ENCODE peak calls at places on chromosome 6, in seven cellular contexts. N is fibroblast of pulmonary artery, U is BE2C, B is endothelial cell, G is A549, E is fibroblast of lung, T is dorsolateral prefrontal cortex. P is an unnamed sample.

GRCh38 chr6:75204959-75205775 is 686 bp downstream of the COL12A1 start:
- DNase-seq in N (peak), U (no peak), B (peak), G (peak), E (peak), T (no peak), P (peak)

GRCh38 chr6:159042003-159042823 is 2.6 kb downstream of the TAGAP start:
- DNase-seq in N (peak), U (peak), B (peak), G (peak), E (peak), T (peak), P (no peak)

GRCh38 chr6:52407467-52407866 is 12.7 kb upstream of the EFHC1 start:
- DNase-seq in N (peak), U (peak), B (peak), G (peak), E (peak), T (no peak), P (no peak)

GRCh38 chr6:112058243-112058642 is 4.3 kb downstream of the CCN6 start:
- DNase-seq in N (no peak), U (no peak), B (no peak), G (no peak), E (no peak), T (no peak), P (no peak)

GRCh38 chr6:99330159-99330558 is 19.3 kb downstream of the FAXC start:
- DNase-seq in N (peak), U (peak), B (peak), G (peak), E (peak), T (peak), P (no peak)

GRCh38 chr6:14197118-14197517 is 79.5 kb downstream of the CD83 start:
- DNase-seq in N (peak), U (no peak), B (no peak), G (no peak), E (no peak), T (no peak), P (no peak)

GRCh38 chr6:37648465-37649330 is 49.0 kb downstream of the MDGA1 start:
- DNase-seq in N (no peak), U (no peak), B (no peak), G (no peak), E (no peak), T (no peak), P (no peak)

GRCh38 chr6:41462980-41463930 is 82.9 kb upstream of the FOXP4 start:
- DNase-seq in N (peak), U (peak), B (peak), G (peak), E (peak), T (no peak), P (peak)

GRCh38 chr6:45946887-45947286 is 68.8 kb downstream of the CLIC5 start:
- DNase-seq in N (peak), U (no peak), B (no peak), G (no peak), E (peak), T (no peak), P (no peak)

GRCh38 chr6:74091133-74091793 is 395.3 kb downstream of the CD109 start:
- DNase-seq in N (peak), U (no peak), B (no peak), G (peak), E (peak), T (no peak), P (no peak)

GRCh38 chr6:155248021-155249001 is 15.5 kb upstream of the CLDN20 start:
- DNase-seq in N (peak), U (peak), B (peak), G (peak), E (peak), T (peak), P (no peak)

GRCh38 chr6:167137881-167138280 is 15.0 kb downstream of the CCR6 start:
- DNase-seq in N (no peak), U (no peak), B (no peak), G (no peak), E (no peak), T (no peak), P (no peak)

GRCh38 chr6:77669913-77670312 is 17.1 kb downstream of the MEI4 start:
- DNase-seq in N (no peak), U (no peak), B (no peak), G (no peak), E (no peak), T (no peak), P (no peak)

GRCh38 chr6:138647006-138647405 is 126.6 kb upstream of the CCDC28A start:
- DNase-seq in N (peak), U (no peak), B (no peak), G (no peak), E (peak), T (no peak), P (no peak)

GRCh38 chr6:75800133-75800532 is 51.1 kb downstream of the MYO6 start:
- DNase-seq in N (no peak), U (no peak), B (no peak), G (no peak), E (no peak), T (no peak), P (no peak)

DNA sequence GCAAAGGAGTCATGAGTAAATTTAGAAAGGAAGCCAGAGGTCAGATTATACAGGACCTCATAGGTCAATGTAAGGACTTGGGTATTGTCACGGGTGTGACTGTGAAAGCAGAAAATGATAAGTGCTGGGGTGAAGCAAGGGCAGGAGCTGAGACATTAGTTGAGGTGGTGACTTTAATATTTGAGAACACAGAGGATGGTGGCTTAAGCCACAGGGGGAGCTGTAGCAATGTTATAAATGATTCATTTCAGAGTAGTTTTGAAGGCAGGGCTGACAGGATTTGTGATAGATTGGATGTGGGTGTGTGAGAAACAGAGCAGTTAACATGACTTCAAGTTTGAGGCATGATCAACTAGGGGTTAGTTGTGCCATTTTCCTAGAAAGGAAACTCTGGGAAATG is 659.9 kb downstream of the EPM2A start:
- DNase-seq in N (no peak), U (no peak), B (no peak), G (no peak), E (no peak), T (no peak), P (no peak)
- TF ChIP-seq CTCF in N (no peak), U (peak), B (no peak), G (no peak), E (no peak), T (no peak), P (no peak)

GRCh38 chr6:89689732-89690131 is 51.2 kb upstream of the LYRM2 start:
- DNase-seq in N (no peak), U (no peak), B (no peak), G (no peak), E (no peak), T (peak), P (peak)
- TF ChIP-seq CTCF in N (no peak), U (no peak), B (no peak), G (no peak), E (no peak), T (no peak), P (no peak)

DNA sequence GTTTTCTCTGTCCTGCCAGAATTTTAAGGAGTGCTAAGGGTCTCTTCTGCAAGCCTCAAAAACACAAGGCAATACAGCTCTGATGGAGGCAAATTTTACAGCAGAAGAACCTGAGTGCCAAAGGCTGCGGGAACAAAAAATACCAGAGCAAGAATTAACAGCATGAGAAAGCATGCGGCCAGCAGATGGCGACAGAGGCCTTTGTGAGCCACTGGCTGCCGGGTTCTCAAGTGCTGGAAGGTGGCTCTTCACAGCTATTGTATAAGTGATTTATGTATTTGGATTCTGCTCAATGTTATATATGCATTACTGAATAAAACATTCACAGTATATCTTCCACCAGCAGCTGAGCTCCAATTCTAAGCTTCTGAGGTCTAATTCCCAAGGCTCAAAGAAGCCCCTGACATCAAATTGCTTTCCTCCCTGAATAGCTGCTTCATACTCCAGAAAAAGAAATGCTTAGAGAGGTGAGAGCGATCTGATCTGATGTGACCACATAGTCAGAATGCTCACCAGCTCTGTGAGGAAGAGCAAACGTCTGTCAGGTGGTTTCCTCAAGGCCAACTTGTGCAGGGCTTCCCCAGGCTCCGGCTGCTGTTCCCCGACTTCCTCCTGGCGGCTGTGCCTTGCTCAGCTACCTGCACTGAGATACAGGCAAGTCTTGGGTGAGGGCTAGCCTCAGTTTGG is 58.6 kb downstream of the PPP1R3G start:
- DNase-seq in N (peak), U (peak), B (peak), G (peak), E (peak), T (peak), P (peak)
- TF ChIP-seq CTCF in N (peak), U (peak), B (peak), G (peak), E (peak), T (peak), P (peak)

GRCh38 chr6:43953794-43954310 is 173.4 kb downstream of the MRPL14 start:
- DNase-seq in N (no peak), U (no peak), B (peak), G (no peak), E (peak), T (no peak), P (peak)
- TF ChIP-seq CTCF in N (peak), U (peak), B (no peak), G (no peak), E (peak), T (no peak), P (no peak)

GRCh38 chr6:97462031-97462430 is 179.0 kb upstream of the MMS22L start:
- DNase-seq in N (peak), U (no peak), B (no peak), G (no peak), E (no peak), T (no peak), P (no peak)

GRCh38 chr6:97459535-97459934 is 176.5 kb upstream of the MMS22L start:
- DNase-seq in N (no peak), U (no peak), B (no peak), G (no peak), E (no peak), T (no peak), P (no peak)

GRCh38 chr6:97460394-97460793 is 177.4 kb upstream of the MMS22L start:
- DNase-seq in N (no peak), U (no peak), B (no peak), G (no peak), E (no peak), T (no peak), P (no peak)

GRCh38 chr6:97459986-97460385 is 177.0 kb upstream of the MMS22L start:
- DNase-seq in N (no peak), U (no peak), B (no peak), G (no peak), E (no peak), T (no peak), P (no peak)

GRCh38 chr6:97456070-97456469 is 173.1 kb upstream of the MMS22L start:
- DNase-seq in N (no peak), U (no peak), B (no peak), G (no peak), E (no peak), T (no peak), P (no peak)
- TF ChIP-seq CTCF in N (no peak), U (no peak), B (no peak), G (no peak), E (no peak), T (no peak), P (no peak)

DNA sequence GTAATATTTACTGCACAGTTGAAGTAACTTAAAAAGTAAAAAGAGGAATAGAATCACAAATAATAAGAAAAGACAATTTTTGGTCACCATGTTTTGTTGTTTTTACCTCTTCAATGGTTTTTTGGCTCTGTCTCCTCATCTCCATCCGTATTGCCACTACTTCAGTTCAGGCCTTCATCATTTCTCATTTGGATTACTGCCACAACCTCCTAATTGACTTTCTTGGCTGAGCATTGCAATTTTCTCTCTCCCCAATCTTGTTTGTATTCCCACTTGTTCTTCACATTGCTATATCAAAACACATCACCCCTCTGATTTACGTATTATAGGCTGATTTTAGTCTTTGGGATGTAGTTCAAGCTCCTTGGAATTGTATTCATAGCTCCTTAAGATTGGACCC is 161.7 kb downstream of the GRM1 start:
- DNase-seq in N (no peak), U (no peak), B (no peak), G (no peak), E (no peak), T (no peak), P (no peak)
- TF ChIP-seq CTCF in N (no peak), U (no peak), B (no peak), G (no peak), E (no peak), T (no peak), P (no peak)

GRCh38 chr6:18155864-18156396 is 708 bp downstream of the KDM1B start:
- DNase-seq in N (peak), U (peak), B (peak), G (peak), E (peak), T (peak), P (peak)
- TF ChIP-seq CTCF in N (peak), U (peak), B (no peak), G (peak), E (peak), T (no peak), P (no peak)

GRCh38 chr6:2505624-2506023 is 245.1 kb downstream of the MYLK4 start:
- DNase-seq in N (no peak), U (peak), B (peak), G (no peak), E (no peak), T (no peak), P (no peak)
- TF ChIP-seq CTCF in N (peak), U (peak), B (peak), G (no peak), E (peak), T (no peak), P (no peak)

P was measured in heart right ventricle.